ENCODE peak calls at places on chromosomes 5 and 9, in nine cellular contexts. Y is bronchial epithelial cell, H is thoracic aorta, V is upper lobe of right lung, G is breast epithelium, J is lower lobe of right lung, A is ovary, K is fibroblast of lung, C is BJ. I is an unnamed sample. For H3K36me3, the result is how much of the 10 kb centered on the place peaks cover.

GRCh38 chr5:179453616-179454015 is 96.7 kb upstream of the RUFY1 start:
- DNase-seq in Y (no peak), H (no peak), V (peak), G (no peak), J (no peak), A (no peak), K (no peak), C (no peak), I (no peak)

GRCh38 chr5:2735996-2736395 is 15.5 kb downstream of the IRX2 start:
- DNase-seq in Y (no peak), H (no peak), V (no peak), G (no peak), J (no peak), A (no peak), K (no peak), C (no peak), I (no peak)

GRCh38 chr5:65986796-65987195 is 60.4 kb downstream of the ERBIN start:
- DNase-seq in Y (no peak), H (no peak), V (no peak), G (no peak), J (no peak), A (no peak), K (no peak), C (no peak), I (no peak)

GRCh38 chr5:82584631-82585030 is 306.5 kb upstream of the RPS23 start:
- DNase-seq in Y (no peak), H (no peak), V (no peak), G (no peak), J (no peak), A (no peak), K (no peak), C (no peak), I (no peak)

GRCh38 chr9:16179566-16179965 is 626.7 kb downstream of the CCDC171 start:
- DNase-seq in Y (no peak), H (no peak), V (no peak), G (no peak), J (no peak), A (no peak), K (no peak), C (no peak), I (no peak)

GRCh38 chr5:3429962-3430361 is 165.7 kb upstream of the IRX1 start:
- DNase-seq in Y (no peak), H (no peak), V (no peak), G (no peak), J (no peak), A (no peak), K (no peak), C (no peak), I (no peak)

GRCh38 chr9:72476617-72477375 is 44.6 kb upstream of the TMC1 start:
- DNase-seq in Y (peak), H (no peak), V (no peak), G (no peak), J (no peak), A (no peak), K (peak), C (peak), I (peak)

GRCh38 chr9:95447660-95448420 is 68.9 kb downstream of the PTCH1 start:
- DNase-seq in Y (no peak), H (no peak), V (no peak), G (no peak), J (no peak), A (no peak), K (no peak), C (no peak), I (no peak)

GRCh38 chr5:100464418-100464817 is 70.8 kb upstream of the FAM174A start:
- DNase-seq in Y (peak), H (no peak), V (no peak), G (no peak), J (no peak), A (no peak), K (peak), C (no peak), I (peak)

GRCh38 chr9:17531642-17532254 is 47.1 kb upstream of the SH3GL2 start:
- DNase-seq in Y (peak), H (no peak), V (no peak), G (no peak), J (no peak), A (no peak), K (peak), C (no peak), I (peak)

GRCh38 chr9:109498195-109499060 is at the start of gene PTPN3:
- DNase-seq in Y (peak), H (no peak), V (peak), G (no peak), J (no peak), A (peak), K (peak), C (no peak), I (no peak)

GRCh38 chr9:13942695-13943094 is 371.2 kb downstream of the NFIB start:
- DNase-seq in Y (peak), H (no peak), V (no peak), G (no peak), J (no peak), A (no peak), K (peak), C (peak), I (peak)

GRCh38 chr9:126009047-126009446 is 261.9 kb downstream of the PBX3 start:
- DNase-seq in Y (no peak), H (no peak), V (no peak), G (no peak), J (no peak), A (no peak), K (no peak), C (no peak), I (no peak)

GRCh38 chr5:26847041-26847736 is 191.2 kb downstream of the CDH9 start:
- DNase-seq in Y (no peak), H (no peak), V (no peak), G (no peak), J (no peak), A (no peak), K (no peak), C (no peak), I (no peak)

GRCh38 chr9:105216440-105217178 is 27.8 kb upstream of the SLC44A1 start:
- DNase-seq in Y (no peak), H (no peak), V (no peak), G (no peak), J (no peak), A (no peak), K (peak), C (no peak), I (no peak)

GRCh38 chr5:152218694-152219093 is 186.4 kb downstream of the NMUR2 start:
- DNase-seq in Y (peak), H (no peak), V (no peak), G (no peak), J (no peak), A (no peak), K (no peak), C (no peak), I (no peak)

GRCh38 chr5:106680330-106680729 is 990.4 kb downstream of the EFNA5 start:
- DNase-seq in Y (no peak), H (no peak), V (no peak), G (no peak), J (no peak), A (no peak), K (no peak), C (no peak), I (no peak)

GRCh38 chr9:94526271-94526670 is 28.6 kb upstream of the PCAT7 start:
- DNase-seq in Y (no peak), H (no peak), V (no peak), G (no peak), J (no peak), A (no peak), K (no peak), C (no peak), I (no peak)

GRCh38 chr9:33943389-33943788 is 105.3 kb downstream of the UBAP2 start:
- DNase-seq in Y (no peak), H (no peak), V (no peak), G (no peak), J (no peak), A (no peak), K (no peak), C (no peak), I (no peak)

GRCh38 chr5:171596391-171596878 is 177.0 kb downstream of the FGF18 start:
- DNase-seq in Y (peak), H (peak), V (peak), G (no peak), J (peak), A (peak), K (peak), C (peak), I (no peak)

GRCh38 chr9:105297442-105298097 is 53.1 kb downstream of the SLC44A1 start:
- DNase-seq in Y (no peak), H (no peak), V (no peak), G (no peak), J (no peak), A (no peak), K (no peak), C (no peak), I (no peak)

GRCh38 chr9:77879344-77880089 is 152.1 kb downstream of the GNAQ start:
- DNase-seq in Y (peak), H (no peak), V (no peak), G (no peak), J (no peak), A (no peak), K (peak), C (no peak), I (no peak)

GRCh38 chr9:108416321-108416720 is 439.5 kb downstream of the ACTL7B start:
- DNase-seq in Y (peak), H (no peak), V (no peak), G (no peak), J (no peak), A (no peak), K (no peak), C (no peak), I (no peak)

GRCh38 chr5:176441921-176442323 is 6.3 kb upstream of the FAF2 start:
- DNase-seq in Y (peak), H (no peak), V (no peak), G (no peak), J (no peak), A (no peak), K (peak), C (no peak), I (no peak)

GRCh38 chr9:127909839-127910273 is 7.0 kb downstream of the ST6GALNAC4 start:
- DNase-seq in Y (no peak), H (no peak), V (peak), G (no peak), J (no peak), A (no peak), K (no peak), C (no peak), I (no peak)

GRCh38 chr5:149514512-149514911 is 36.7 kb downstream of the CSNK1A1 start:
- DNase-seq in Y (no peak), H (no peak), V (no peak), G (no peak), J (no peak), A (no peak), K (no peak), C (no peak), I (no peak)

GRCh38 chr5:149504649-149505048 is 46.6 kb downstream of the CSNK1A1 start:
- DNase-seq in Y (no peak), H (no peak), V (no peak), G (no peak), J (no peak), A (no peak), K (no peak), C (no peak), I (no peak)

DNA sequence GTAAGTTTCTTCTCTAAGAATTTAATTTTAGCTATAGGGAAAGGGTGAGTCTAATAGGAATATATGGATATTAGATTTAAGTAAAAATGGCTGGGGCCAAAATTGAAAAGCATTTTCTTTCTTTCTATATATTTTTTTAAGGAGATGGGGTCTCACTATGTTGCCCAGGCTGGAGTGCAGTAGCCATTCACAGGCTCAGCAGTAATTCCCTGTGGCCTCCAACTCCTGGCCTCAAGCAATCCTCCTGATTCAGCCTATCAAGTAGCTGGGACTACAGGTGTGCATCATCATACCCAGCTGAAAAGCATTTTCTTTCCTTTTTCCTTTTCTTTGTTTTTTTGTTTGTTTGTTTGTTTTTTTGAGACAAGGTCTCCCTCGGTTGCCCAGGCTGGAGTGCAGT is 41.1 kb downstream of the CSNK1A1 start:
- DNase-seq in Y (no peak), H (no peak), V (no peak), G (no peak), J (no peak), A (no peak), K (no peak), C (no peak), I (no peak)
- H3K36me3 ChIP-seq in Y (under half), H (under half), V (half or more), G (under half), J (half or more), A (under half), K (under half), C (under half), I (under half)

GRCh38 chr5:174751154-174751990 is 27.0 kb downstream of the MSX2 start:
- DNase-seq in Y (no peak), H (no peak), V (no peak), G (no peak), J (no peak), A (no peak), K (peak), C (no peak), I (no peak)
- H3K4me3 ChIP-seq in Y (no peak), H (peak), V (peak), G (peak), J (peak), A (peak), K (peak), C (peak), I (peak)

DNA sequence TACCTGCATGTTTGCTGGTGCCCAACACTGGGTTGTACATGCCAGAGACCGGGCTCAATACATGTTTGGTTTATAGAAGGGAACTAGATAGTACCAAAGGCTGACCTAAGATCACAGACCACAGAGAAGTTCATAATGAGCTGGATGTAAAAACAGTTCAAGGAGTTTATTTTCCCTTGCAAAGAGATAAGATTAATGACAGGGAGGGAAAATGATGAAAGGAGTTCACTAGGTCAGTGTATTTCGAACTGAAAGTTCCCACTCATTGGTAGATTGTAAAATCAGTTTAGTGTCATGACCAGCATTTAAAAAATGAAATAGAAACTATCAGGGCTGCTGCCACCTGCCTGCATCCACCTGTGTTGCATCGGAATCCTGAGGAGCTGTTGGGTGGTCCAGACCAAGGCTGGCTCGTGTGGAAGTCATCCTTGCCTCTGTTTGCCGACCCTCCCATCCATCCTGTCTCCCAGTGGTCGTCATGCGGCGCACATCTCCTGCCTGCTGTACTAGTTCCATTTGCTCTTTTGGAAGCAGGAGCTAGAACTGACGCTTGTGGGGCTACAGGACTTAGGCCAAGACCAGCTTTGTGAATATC is 21.1 kb downstream of the TBC1D2 start:
- DNase-seq in Y (no peak), H (no peak), V (peak), G (no peak), J (no peak), A (no peak), K (no peak), C (no peak), I (no peak)
- TF ChIP-seq CTCF in Y (peak), H (no peak), V (no peak), G (peak), J (no peak), A (no peak), K (no peak), C (no peak), I (no peak)

GRCh38 chr5:98917433-98917832 is 11.4 kb downstream of the CHD1 start:
- DNase-seq in Y (no peak), H (no peak), V (no peak), G (no peak), J (no peak), A (no peak), K (no peak), C (no peak), I (no peak)

GRCh38 chr5:98916540-98916939 is 12.3 kb downstream of the CHD1 start:
- DNase-seq in Y (no peak), H (no peak), V (no peak), G (no peak), J (no peak), A (no peak), K (no peak), C (no peak), I (no peak)

GRCh38 chr5:98909363-98909762 is 19.4 kb downstream of the CHD1 start:
- DNase-seq in Y (no peak), H (no peak), V (no peak), G (no peak), J (no peak), A (no peak), K (peak), C (no peak), I (no peak)

GRCh38 chr5:98911221-98912040 is 17.4 kb downstream of the CHD1 start:
- DNase-seq in Y (no peak), H (no peak), V (no peak), G (no peak), J (no peak), A (no peak), K (peak), C (no peak), I (no peak)

GRCh38 chr5:98913911-98914310 is 14.9 kb downstream of the CHD1 start:
- DNase-seq in Y (no peak), H (no peak), V (no peak), G (no peak), J (no peak), A (no peak), K (no peak), C (no peak), I (no peak)
- H3K36me3 ChIP-seq in Y (under half), H (under half), V (under half), G (under half), J (under half), A (under half), K (under half), C (under half), I (under half)

DNA sequence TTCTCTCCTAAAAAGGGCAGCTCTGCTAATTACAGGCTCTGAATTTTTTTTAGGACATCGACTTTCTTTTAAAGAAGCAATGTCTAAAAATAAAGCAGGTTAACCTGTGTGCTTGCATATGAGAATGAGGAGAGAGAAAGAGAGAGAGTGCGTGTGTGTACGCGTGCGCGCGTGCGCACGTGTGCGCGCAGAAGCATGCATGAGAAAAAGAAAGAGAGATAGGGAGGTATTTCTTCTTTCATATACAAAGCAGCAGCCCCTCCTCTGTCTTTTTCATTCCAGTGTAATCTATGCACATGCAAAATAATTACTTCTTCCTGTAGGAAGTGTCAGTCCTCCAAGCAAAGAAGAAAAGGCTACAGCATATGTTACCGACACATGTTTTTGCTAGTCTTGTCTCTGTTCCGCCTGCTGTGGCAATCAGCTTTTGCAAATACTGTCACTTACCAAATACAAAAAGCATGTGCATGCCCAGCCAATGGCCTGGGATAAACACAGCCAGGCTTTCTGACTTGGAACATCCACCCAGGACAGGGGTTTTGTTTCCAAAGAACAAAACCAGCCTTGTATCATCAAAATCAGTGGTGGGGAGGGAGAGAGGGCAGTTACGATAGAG is 252.3 kb upstream of the SLC24A2 start:
- DNase-seq in Y (no peak), H (no peak), V (no peak), G (no peak), J (no peak), A (no peak), K (no peak), C (no peak), I (no peak)
- H3K4me3 ChIP-seq in Y (no peak), H (no peak), V (no peak), G (no peak), J (no peak), A (no peak), K (no peak), C (no peak), I (no peak)

GRCh38 chr9:115997923-115998322 is 155.7 kb upstream of the PAPPA start:
- DNase-seq in Y (no peak), H (no peak), V (no peak), G (no peak), J (no peak), A (no peak), K (peak), C (peak), I (peak)

GRCh38 chr9:115998661-115999060 is 154.9 kb upstream of the PAPPA start:
- DNase-seq in Y (no peak), H (no peak), V (no peak), G (no peak), J (no peak), A (no peak), K (peak), C (no peak), I (no peak)

GRCh38 chr9:115989816-115990215 is 163.8 kb upstream of the PAPPA start:
- DNase-seq in Y (no peak), H (no peak), V (no peak), G (no peak), J (no peak), A (no peak), K (peak), C (no peak), I (no peak)

GRCh38 chr9:115988701-115989100 is 164.9 kb upstream of the PAPPA start:
- DNase-seq in Y (no peak), H (no peak), V (no peak), G (no peak), J (no peak), A (no peak), K (peak), C (no peak), I (no peak)

DNA sequence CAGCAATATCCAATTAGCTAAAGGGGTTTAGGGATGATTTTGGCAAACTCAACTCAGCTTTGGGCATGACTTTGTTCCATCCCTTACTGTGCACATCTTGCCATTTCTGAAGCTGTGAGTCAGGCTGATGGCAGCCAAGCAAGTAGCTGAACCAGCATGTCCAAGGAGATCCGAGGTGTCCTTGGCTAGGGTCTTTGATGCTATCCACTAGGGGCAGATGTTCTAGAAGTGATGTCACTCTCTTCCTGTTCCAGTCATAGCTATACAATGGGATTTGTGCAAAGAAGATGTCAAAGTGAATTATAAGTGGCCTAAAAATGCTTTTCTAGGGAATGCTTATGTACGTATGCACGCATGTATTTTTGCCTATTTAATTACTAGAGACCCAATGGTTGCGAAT is 160.8 kb upstream of the PAPPA start:
- DNase-seq in Y (peak), H (no peak), V (no peak), G (no peak), J (no peak), A (no peak), K (peak), C (no peak), I (no peak)
- TF ChIP-seq CTCF in Y (no peak), H (no peak), V (no peak), G (no peak), J (no peak), A (no peak), K (no peak), C (peak), I (no peak)

GRCh38 chr9:120463765-120464164 is 116.2 kb downstream of the CDK5RAP2 start:
- DNase-seq in Y (no peak), H (no peak), V (no peak), G (no peak), J (no peak), A (no peak), K (no peak), C (no peak), I (no peak)
- H3K36me3 ChIP-seq in Y (under half), H (under half), V (under half), G (under half), J (half or more), A (under half), K (under half), C (under half), I (under half)